ENCODE peak calls at places on chromosomes 16 and 17, in five cellular contexts. A is astrocyte, X is ascending aorta, Y is breast epithelium, M is left ventricle myocardium inferior. D is an unnamed sample. For H3K9me3, the result is how much of the 10 kb centered on the place peaks cover.

GRCh38 chr17:19004601-19005441 is at the start of gene FAM83G:
- DNase-seq in A (peak), X (peak), Y (peak), M (peak), D (peak)

GRCh38 chr16:68992521-68992920 is 112.9 kb upstream of the HAS3 start:
- DNase-seq in A (peak), X (no peak), Y (no peak), M (no peak), D (no peak)

GRCh38 chr16:12426122-12426521 is 377.6 kb downstream of the CPPED1 start:
- DNase-seq in A (peak), X (no peak), Y (no peak), M (no peak), D (no peak)

GRCh38 chr16:66366433-66367299 is at the start of gene CDH5:
- DNase-seq in A (peak), X (no peak), Y (peak), M (peak), D (peak)

GRCh38 chr17:80456465-80457235 is 19.8 kb downstream of the NPTX1 start:
- DNase-seq in A (no peak), X (no peak), Y (no peak), M (peak), D (peak)

GRCh38 chr16:27498916-27499658 is 50.6 kb downstream of the GTF3C1 start:
- DNase-seq in A (no peak), X (no peak), Y (no peak), M (no peak), D (no peak)

GRCh38 chr16:1772362-1772907 is at the start of gene EME2:
- DNase-seq in A (no peak), X (no peak), Y (no peak), M (no peak), D (no peak)

GRCh38 chr17:62650587-62650986 is 23.1 kb downstream of the MRC2 start:
- DNase-seq in A (no peak), X (peak), Y (no peak), M (no peak), D (no peak)

GRCh38 chr16:85607331-85607765 is 5.8 kb upstream of the GSE1 start:
- DNase-seq in A (no peak), X (no peak), Y (no peak), M (no peak), D (no peak)
- H3K27ac ChIP-seq in A (no peak), X (no peak), Y (no peak), M (no peak), D (no peak)

GRCh38 chr17:72878975-72879660 is 213.4 kb downstream of the SLC39A11 start:
- DNase-seq in A (no peak), X (no peak), Y (no peak), M (no peak), D (no peak)
- H3K9me3 ChIP-seq in A (under half), X (under half), Y (under half), M (half or more), D (under half)

DNA sequence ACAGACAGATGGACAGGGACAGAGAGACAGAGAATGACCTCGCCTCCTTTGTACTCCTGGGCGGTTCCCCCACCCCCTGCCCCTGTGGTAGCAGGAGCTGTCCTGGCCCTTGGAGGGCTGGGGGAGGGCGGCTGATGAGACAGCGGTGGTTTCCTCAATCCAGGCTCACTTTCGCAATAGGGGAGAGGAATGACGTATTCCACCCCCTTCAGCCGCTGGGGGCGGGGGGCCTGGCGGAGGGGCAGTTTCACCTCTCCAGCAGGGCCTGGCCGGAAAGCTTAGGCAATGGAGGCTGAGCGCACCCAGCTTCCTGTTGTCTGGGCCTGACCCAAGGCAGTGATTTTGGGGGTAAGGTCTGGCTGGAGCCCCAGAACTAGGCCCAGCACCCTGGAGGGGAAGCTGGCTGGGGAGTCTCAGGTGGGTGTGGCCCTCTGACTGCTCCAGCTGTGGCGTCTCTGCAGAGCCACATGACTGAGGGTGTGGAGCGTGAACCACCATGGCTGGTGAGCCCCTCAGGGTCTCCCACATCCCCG is 7.4 kb downstream of the FMNL1 start:
- DNase-seq in A (peak), X (peak), Y (peak), M (peak), D (peak)
- H3K27ac ChIP-seq in A (no peak), X (peak), Y (peak), M (peak), D (peak)

GRCh38 chr16:64826374-64826773 is 295.5 kb downstream of the CDH11 start:
- DNase-seq in A (peak), X (no peak), Y (no peak), M (no peak), D (no peak)

GRCh38 chr16:64823676-64824075 is 298.2 kb downstream of the CDH11 start:
- DNase-seq in A (no peak), X (no peak), Y (no peak), M (no peak), D (no peak)
- H3K9me3 ChIP-seq in A (under half), X (under half), Y (under half), M (under half), D (under half)

DNA sequence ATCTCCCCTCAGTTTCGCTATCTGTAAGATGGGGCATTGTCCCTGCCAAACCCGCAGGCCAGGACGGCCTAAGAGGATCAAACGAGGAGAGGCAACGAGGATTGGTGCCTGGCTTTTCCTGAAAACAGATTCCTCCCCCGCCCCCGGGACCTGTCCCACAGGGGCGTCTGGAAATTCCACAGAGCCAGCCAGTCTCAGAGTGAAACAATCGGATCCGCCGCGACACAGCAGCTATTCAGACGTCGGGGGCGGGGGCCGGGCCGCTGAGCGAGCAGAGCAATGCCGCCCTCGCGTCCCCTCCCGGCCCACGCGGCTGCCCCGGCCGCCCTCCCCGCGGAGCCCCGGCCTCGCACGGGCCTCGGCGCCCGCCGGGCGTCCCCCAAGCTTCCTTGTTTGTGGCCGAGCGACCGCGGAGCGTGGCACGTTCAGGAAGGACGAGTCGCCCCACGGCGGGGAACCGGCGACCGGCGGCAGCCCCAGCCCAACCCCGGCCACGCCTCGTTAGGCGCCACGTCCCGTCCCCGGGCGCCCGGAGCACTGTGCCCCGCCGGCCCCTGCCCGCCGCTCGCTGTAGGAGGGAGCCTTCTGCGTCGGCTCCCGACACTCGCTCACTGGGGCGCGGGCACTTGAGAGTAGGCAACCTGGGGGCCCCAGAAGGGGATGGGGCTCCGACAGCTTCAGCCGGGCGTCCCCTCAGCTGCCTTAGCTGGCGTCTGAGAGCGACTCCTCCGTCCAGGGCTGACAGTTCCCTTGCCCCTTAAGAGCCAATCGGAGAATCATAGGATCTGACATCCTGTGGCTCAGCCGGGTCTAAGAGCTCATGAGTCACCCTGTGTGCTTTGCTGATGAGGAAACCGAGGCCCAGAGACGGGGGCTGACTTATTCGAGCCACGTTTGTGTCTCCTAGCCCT is 29.7 kb upstream of the PHOSPHO1 start:
- DNase-seq in A (peak), X (peak), Y (peak), M (peak), D (peak)
- H3K27ac ChIP-seq in A (peak), X (peak), Y (peak), M (peak), D (peak)

GRCh38 chr16:86713021-86713631 is 134.8 kb downstream of the FOXL1 start:
- DNase-seq in A (no peak), X (no peak), Y (no peak), M (no peak), D (no peak)
- H3K9me3 ChIP-seq in A (under half), X (under half), Y (under half), M (under half), D (under half)

DNA sequence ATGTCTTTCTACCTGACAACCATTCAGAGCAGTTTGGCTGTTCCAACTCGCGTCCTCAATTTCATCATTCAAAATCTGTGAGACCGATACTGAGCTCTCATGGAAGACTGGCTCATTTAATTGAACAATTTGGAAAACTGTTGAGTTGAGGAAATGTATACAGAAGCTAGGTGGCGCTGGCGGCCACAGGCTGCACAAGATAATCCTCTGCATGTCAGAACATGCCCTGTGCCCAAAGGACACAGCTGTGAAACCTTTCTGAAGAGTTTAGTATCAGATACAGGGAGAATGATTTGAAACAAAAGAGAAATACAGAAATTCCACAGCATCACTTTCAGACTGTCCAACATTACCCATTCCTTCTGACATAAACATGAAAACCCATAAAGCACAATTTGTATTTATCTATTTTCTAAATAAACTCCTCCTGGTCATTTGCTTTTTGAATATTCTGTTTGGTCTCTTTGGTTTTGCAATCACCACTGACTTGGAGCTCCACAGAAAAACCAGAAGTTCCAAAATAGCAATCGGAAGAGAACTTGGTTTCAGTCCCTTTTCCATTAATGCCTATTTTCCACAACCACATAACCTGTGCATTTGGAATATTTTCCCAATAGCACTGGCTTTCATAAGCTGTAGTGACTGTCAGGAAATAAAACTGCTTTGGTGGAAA is 192.8 kb downstream of the MAP2K6 start:
- DNase-seq in A (peak), X (no peak), Y (peak), M (peak), D (peak)
- H3K27ac ChIP-seq in A (peak), X (peak), Y (peak), M (peak), D (peak)

DNA sequence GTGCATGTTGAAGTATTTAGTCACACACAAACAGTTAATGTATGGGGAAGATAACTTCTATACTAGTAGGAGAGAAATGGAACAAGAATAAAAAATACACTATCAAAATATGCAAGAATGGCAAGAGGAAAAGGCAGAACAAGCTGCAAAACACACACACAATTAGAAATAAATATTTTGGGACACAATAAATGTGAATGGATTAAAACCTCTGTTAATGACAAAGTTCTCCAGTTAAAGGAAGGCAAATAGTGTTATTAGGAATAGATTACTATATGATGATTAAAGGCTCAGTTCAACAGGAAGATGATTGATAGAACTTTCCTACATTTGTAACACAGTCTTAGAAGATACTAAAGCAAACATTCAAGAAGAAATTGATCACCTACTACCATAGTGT is 106.3 kb upstream of the ZNF750 start:
- DNase-seq in A (no peak), X (no peak), Y (no peak), M (no peak), D (no peak)
- H3K9me3 ChIP-seq in A (under half), X (under half), Y (under half), M (under half), D (under half)